ENCODE peak calls at places on chromosomes 16 and 17, in four cellular contexts. L is CD8-positive, alpha-beta T cell; F is T-helper 2 cell treated with Interferon-gamma antibody and Interleukin-4, amounts not matched to agents 5 μg/mL and 100 μg/mL, for 36 hours; H is smooth muscle cell of the brain vasculature. Z is an unnamed sample.

GRCh38 chr16:90035902-90036301 is 16.6 kb upstream of the DBNDD1 start:
- DNase-seq in F (no peak), H (no peak), L (no peak), Z (no peak)

GRCh38 chr16:3022208-3022696 is 1.5 kb downstream of the HCFC1R1 start:
- DNase-seq in L (peak), H (peak), F (peak), Z (peak)

GRCh38 chr17:1331708-1332107 is 52.2 kb downstream of the TRARG1 start:
- DNase-seq in L (peak), H (no peak), F (no peak), Z (no peak)

GRCh38 chr17:45923511-45924268 is 29.3 kb downstream of the MAPT start:
- DNase-seq in F (no peak), H (no peak), L (no peak), Z (no peak)

GRCh38 chr17:76076765-76077581 is 2.0 kb upstream of the ZACN start:
- DNase-seq in F (peak), L (peak), H (no peak), Z (no peak)

GRCh38 chr16:54097774-54098173 is 188.8 kb downstream of the IRX3 start:
- DNase-seq in H (no peak), L (no peak), F (no peak), Z (no peak)

GRCh38 chr16:56999409-57000270 is 10.3 kb downstream of the NLRC5 start:
- DNase-seq in H (no peak), F (no peak), L (no peak), Z (no peak)

GRCh38 chr16:56426585-56426984 is 1.2 kb upstream of the AMFR start:
- DNase-seq in F (no peak), H (no peak), L (no peak), Z (no peak)

GRCh38 chr17:11628374-11628773 is 30.1 kb downstream of the DNAH9 start:
- DNase-seq in F (no peak), L (no peak), H (no peak), Z (no peak)

GRCh38 chr16:57846078-57846697 is 43.9 kb upstream of the KIFC3 start:
- DNase-seq in F (no peak), H (no peak), L (no peak), Z (no peak)

GRCh38 chr17:7351665-7352558 is at the start of gene KCTD11:
- DNase-seq in F (peak), H (peak), L (peak), Z (peak)

GRCh38 chr17:51234162-51234561 is 25.7 kb downstream of the MBTD1 start:
- DNase-seq in L (no peak), F (no peak), H (no peak), Z (no peak)

GRCh38 chr16:86768999-86769398 is 190.7 kb downstream of the FOXL1 start:
- DNase-seq in F (no peak), L (no peak), H (no peak), Z (no peak)

GRCh38 chr17:48181653-48182052 is 74.1 kb downstream of the SNX11 start:
- DNase-seq in F (no peak), L (no peak), H (no peak), Z (no peak)

GRCh38 chr17:45355087-45355486 is 38.3 kb upstream of the MAP3K14 start:
- DNase-seq in F (no peak), L (no peak), H (no peak), Z (no peak)

GRCh38 chr17:78923660-78924453 is 1.3 kb downstream of the TIMP2 start:
- DNase-seq in H (no peak), F (peak), L (peak), Z (peak)

GRCh38 chr17:41486316-41486715 is 3.4 kb downstream of the KRT36 start:
- DNase-seq in F (no peak), H (no peak), L (no peak), Z (no peak)

GRCh38 chr17:35731932-35732805 is 730 bp downstream of the RASL10B start:
- DNase-seq in F (no peak), H (no peak), L (no peak), Z (no peak)

GRCh38 chr16:66996983-66997358 is 8.6 kb downstream of the CES4A start:
- DNase-seq in H (no peak), F (no peak), L (no peak), Z (no peak)

GRCh38 chr17:80375186-80375585 is 39.8 kb upstream of the ENDOV start:
- DNase-seq in F (no peak), H (no peak), L (no peak), Z (no peak)

GRCh38 chr16:11439216-11439615 is 94.0 kb downstream of the RMI2 start:
- DNase-seq in H (no peak), L (no peak), F (no peak), Z (no peak)

GRCh38 chr17:7745748-7746470 is 28.4 kb downstream of the DNAH2 start:
- DNase-seq in L (no peak), H (no peak), F (no peak), Z (peak)